ENCODE peak calls at places on chromosomes 6 and 20, in six cellular contexts. T is adrenal gland, O is cardiac muscle cell, F is PC-3, S is pancreas, E is endothelial cell of umbilical vein. C is an unnamed sample.
A peak's percentile ranks its signal among the peaks of the same experiment; 100 is the strongest.

GRCh38 chr20:10461495-10461894 is 26.4 kb downstream of the SLX4IP start:
- DNase-seq in T (no peak), O (no peak), F (no peak), S (no peak), E (no peak), C (no peak)

GRCh38 chr6:43758617-43759050 is 11.4 kb upstream of the VEGFA start:
- DNase-seq in T (no peak), O (no peak), F (peak; percentile 30), S (peak; percentile 65), E (peak; percentile 21), C (peak; percentile 56)

GRCh38 chr6:40852667-40853383 is 186.2 kb downstream of the UNC5CL start:
- DNase-seq in T (no peak), O (peak; percentile 9), F (peak; percentile 30), S (no peak), E (no peak), C (peak; percentile 50)

GRCh38 chr6:112416885-112417284 is 69.8 kb downstream of the RFPL4B start:
- DNase-seq in T (no peak), O (peak; percentile 18), F (no peak), S (no peak), E (no peak), C (no peak)

GRCh38 chr20:3846378-3846739 is 275 bp upstream of the MAVS start:
- DNase-seq in T (no peak), O (no peak), F (no peak), S (no peak), E (no peak), C (no peak)

GRCh38 chr6:52557389-52558265 is 19.2 kb downstream of the TRAM2 start:
- DNase-seq in T (no peak), O (peak; percentile 58), F (no peak), S (no peak), E (no peak), C (no peak)

GRCh38 chr6:111845441-111845871 is 27.8 kb downstream of the FYN start:
- DNase-seq in T (no peak), O (no peak), F (no peak), S (no peak), E (peak; percentile 48), C (no peak)

GRCh38 chr6:31765559-31765909 is 3.1 kb downstream of the SAPCD1 start:
- DNase-seq in T (no peak), O (no peak), F (no peak), S (no peak), E (no peak), C (no peak)

DNA sequence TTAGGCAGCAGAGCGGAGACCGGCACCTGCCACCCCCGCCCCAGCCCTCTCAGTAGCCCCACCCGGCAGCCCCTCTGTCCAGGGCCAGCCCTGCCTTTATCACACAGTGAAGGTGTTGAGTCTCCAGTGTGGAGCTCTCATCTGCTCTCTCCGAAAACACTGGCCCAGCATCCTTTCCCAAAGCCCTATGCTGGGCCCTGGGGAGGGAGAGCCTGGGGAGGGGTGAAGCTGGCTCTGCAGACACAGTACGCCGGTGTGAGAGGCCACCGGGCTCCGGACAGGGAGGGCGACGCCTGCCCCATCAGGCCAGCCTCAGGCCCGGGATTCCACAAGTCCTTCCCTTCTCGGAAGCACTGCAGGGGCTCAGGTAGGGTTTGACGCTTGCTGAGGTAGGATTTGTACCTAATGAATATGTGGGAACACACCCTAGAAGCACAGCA is 186.9 kb downstream of the ERMARD start:
- DNase-seq in T (no peak), O (no peak), F (no peak), S (no peak), E (no peak), C (no peak)
- H3K9me3 ChIP-seq in T (no peaks in the 10 kb centered on the region), O (no peaks in the 10 kb centered on the region), F (no peaks in the 10 kb centered on the region), S (no peaks in the 10 kb centered on the region), E (no peaks in the 10 kb centered on the region), C (no peaks in the 10 kb centered on the region)

GRCh38 chr6:168700880-168701279 is 259.9 kb downstream of the SMOC2 start:
- DNase-seq in T (no peak), O (no peak), F (no peak), S (no peak), E (no peak), C (no peak)

GRCh38 chr6:168706471-168707177 is 265.6 kb downstream of the SMOC2 start:
- DNase-seq in T (no peak), O (no peak), F (no peak), S (no peak), E (no peak), C (no peak)

GRCh38 chr6:168699631-168700315 is 258.8 kb downstream of the SMOC2 start:
- DNase-seq in T (peak; percentile 19), O (no peak), F (no peak), S (no peak), E (no peak), C (no peak)

GRCh38 chr6:168704678-168705077 is 263.7 kb downstream of the SMOC2 start:
- DNase-seq in T (no peak), O (no peak), F (no peak), S (no peak), E (no peak), C (no peak)

GRCh38 chr6:168703970-168704369 is 263.0 kb downstream of the SMOC2 start:
- DNase-seq in T (peak; percentile 19), O (peak; percentile 5), F (no peak), S (no peak), E (no peak), C (no peak)
- H3K9me3 ChIP-seq in T (no peaks in the 10 kb centered on the region), O (no peaks in the 10 kb centered on the region), F (no peaks in the 10 kb centered on the region), S (no peaks in the 10 kb centered on the region), E (peaks cover 12% of the 10 kb centered on the region), C (no peaks in the 10 kb centered on the region)

GRCh38 chr6:349491-349921 is 42.0 kb upstream of the IRF4 start:
- DNase-seq in T (no peak), O (no peak), F (no peak), S (no peak), E (no peak), C (no peak)
- H3K9me3 ChIP-seq in T (no peaks in the 10 kb centered on the region), O (peaks cover 2% of the 10 kb centered on the region), F (no peaks in the 10 kb centered on the region), S (no peaks in the 10 kb centered on the region), E (no peaks in the 10 kb centered on the region), C (no peaks in the 10 kb centered on the region)

DNA sequence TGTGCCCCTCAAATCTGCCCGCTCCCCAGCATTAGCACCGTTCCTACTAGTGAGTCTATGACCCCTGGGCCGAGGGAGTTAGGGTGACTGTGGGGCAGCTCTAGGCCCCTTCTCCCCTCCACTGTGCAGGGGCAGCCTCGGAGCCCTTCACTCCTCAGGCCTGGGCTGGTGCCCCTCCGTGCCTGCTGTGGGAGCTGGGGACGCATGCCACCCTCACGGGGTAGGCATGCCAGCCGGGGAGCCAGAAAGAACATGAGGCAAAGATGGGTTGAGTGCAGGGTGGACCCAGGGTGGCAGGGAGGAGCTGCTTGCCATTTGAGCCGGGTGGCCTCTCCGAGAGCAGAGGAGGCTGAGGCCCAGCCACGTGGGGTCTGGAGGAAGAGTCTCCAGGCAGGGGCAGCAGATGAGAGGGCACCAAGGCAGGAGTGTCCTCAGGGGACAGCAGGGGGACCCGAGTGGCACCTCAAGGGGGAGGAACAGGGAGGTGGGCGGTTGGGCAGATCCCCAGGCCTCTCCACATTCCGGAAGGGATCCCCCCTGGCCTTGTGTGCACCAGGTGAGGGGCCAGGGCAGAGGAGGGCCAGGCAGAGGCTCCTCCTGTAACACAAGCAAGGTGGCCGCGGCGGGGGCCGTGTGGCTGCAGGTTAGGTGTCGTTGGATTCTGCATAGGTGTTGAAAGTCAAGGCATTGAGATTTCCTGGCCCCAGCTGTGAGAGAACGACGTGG is 18.6 kb upstream of the LSM14B start:
- DNase-seq in T (no peak), O (no peak), F (no peak), S (no peak), E (no peak), C (no peak)
- H3K9me3 ChIP-seq in T (no peaks in the 10 kb centered on the region), O (no peaks in the 10 kb centered on the region), F (peaks cover 2% of the 10 kb centered on the region), S (no peaks in the 10 kb centered on the region), E (peaks cover 4% of the 10 kb centered on the region), C (peaks cover 33% of the 10 kb centered on the region)

C was measured in Caco-2.